ENCODE peak calls at places on chromosomes 6 and 20, in eight cellular contexts. M, S, Y, B, D, R, L and I are unnamed samples.
A peak's percentile ranks its signal among the peaks of the same experiment; 100 is the strongest.

GRCh38 chr6:168851460-168852103 is 402.1 kb downstream of the THBS2 start:
- DNase-seq in B (no peak), M (no peak), S (no peak), Y (no peak), D (no peak), L (no peak), R (no peak), I (no peak)

GRCh38 chr6:44257007-44257752 is at the start of gene SLC35B2:
- DNase-seq in L (peak; percentile 87), M (peak; percentile 68), D (peak; percentile 55), S (peak; percentile 72), B (peak; percentile 84), Y (peak; percentile 54), R (peak; percentile 70), I (peak; percentile 84)

GRCh38 chr20:3862333-3862732 is 15.7 kb downstream of the MAVS start:
- DNase-seq in S (no peak), R (no peak), B (no peak), M (no peak), L (no peak), D (no peak), Y (no peak), I (no peak)

GRCh38 chr6:30862156-30862875 is 22.0 kb upstream of the DDR1 start:
- DNase-seq in B (no peak), D (no peak), M (no peak), L (no peak), R (no peak), Y (no peak), S (no peak), I (no peak)

GRCh38 chr6:118750143-118750542 is 98.8 kb upstream of the CEP85L start:
- DNase-seq in M (no peak), L (no peak), B (no peak), R (no peak), D (no peak), S (no peak), Y (no peak), I (no peak)

GRCh38 chr6:41892921-41893564 is 2.1 kb downstream of the USP49 start:
- DNase-seq in Y (no peak), R (no peak), L (no peak), D (no peak), S (no peak), B (no peak), M (no peak), I (no peak)

GRCh38 chr6:166957087-166957804 is 896 bp upstream of the RNASET2 start:
- DNase-seq in S (peak; percentile 30), Y (peak; percentile 26), L (peak; percentile 63), R (peak; percentile 79), M (peak; percentile 61), B (peak; percentile 46), D (no peak), I (peak; percentile 84)

GRCh38 chr6:105077592-105078463 is 102.0 kb downstream of the POPDC3 start:
- DNase-seq in D (peak; percentile 51), Y (no peak), M (no peak), L (no peak), S (no peak), R (no peak), B (no peak), I (no peak)

GRCh38 chr6:9540126-9540525 is 874.7 kb downstream of the TFAP2A start:
- DNase-seq in B (no peak), S (no peak), Y (no peak), M (no peak), R (no peak), D (no peak), L (no peak), I (no peak)

GRCh38 chr6:119749341-119749740 is 399.8 kb upstream of the MAN1A1 start:
- DNase-seq in R (no peak), D (no peak), M (no peak), L (no peak), Y (no peak), S (no peak), B (no peak), I (no peak)

GRCh38 chr6:14310955-14311354 is 193.4 kb downstream of the CD83 start:
- DNase-seq in B (no peak), R (no peak), L (no peak), S (no peak), Y (no peak), M (no peak), D (no peak), I (no peak)

GRCh38 chr20:6767536-6768227 is at the start of gene BMP2:
- DNase-seq in M (peak; percentile 70), R (peak; percentile 72), B (peak; percentile 37), S (peak; percentile 19), D (peak; percentile 48), L (peak; percentile 20), Y (peak; percentile 20), I (peak; percentile 62)

GRCh38 chr20:45049904-45050471 is 50.9 kb downstream of the KCNS1 start:
- DNase-seq in B (no peak), Y (no peak), L (no peak), D (no peak), R (no peak), S (no peak), M (no peak), I (no peak)

GRCh38 chr20:37464611-37465010 is 56.4 kb upstream of the NNAT start:
- DNase-seq in D (no peak), B (no peak), S (no peak), L (no peak), R (no peak), M (no peak), Y (no peak), I (no peak)

DNA sequence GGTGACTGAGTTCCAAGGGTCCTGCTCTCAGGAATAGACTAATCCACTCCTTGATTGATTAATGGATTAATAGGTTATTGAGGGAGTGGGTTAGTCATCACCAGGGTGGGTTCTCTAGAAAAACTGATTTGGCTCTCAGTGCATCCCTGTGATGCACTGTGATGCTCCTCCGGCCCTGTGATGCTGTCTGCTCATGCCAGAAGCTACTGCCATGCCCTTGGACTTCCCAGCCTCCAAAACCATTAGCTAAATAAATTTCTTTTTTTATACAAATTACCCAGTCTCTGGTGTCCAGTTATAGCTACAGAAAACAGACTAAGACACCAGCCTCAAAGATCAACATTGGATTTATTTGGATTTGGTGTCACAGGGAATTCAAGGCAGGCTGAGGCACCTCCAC is 40.4 kb upstream of the CST7 start:
- DNase-seq in D (no peak), L (no peak), B (no peak), Y (no peak), R (no peak), S (no peak), M (no peak), I (no peak)
- H3K4me3 ChIP-seq in D (no peak overlapping the region), L (no peak overlapping the region), B (no peak overlapping the region), Y (no peak overlapping the region), R (no peak overlapping the region), S (no peak overlapping the region), M (no peak overlapping the region), I (no peak overlapping the region)

GRCh38 chr20:35954907-35955251 is 577 bp upstream of the SCAND1 start:
- DNase-seq in Y (no peak), M (no peak), S (no peak), L (no peak), R (no peak), B (no peak), D (no peak), I (no peak)
- TF ChIP-seq POLR2A in Y (no peak), M (no peak), S (no peak), L (no peak), R (no peak), B (no peak), D (no peak), I (no peak)

GRCh38 chr6:122609881-122610689 is at the start of gene PKIB:
- DNase-seq in Y (peak; percentile 39), M (peak; percentile 90), B (peak; percentile 77), R (peak; percentile 86), S (peak; percentile 83), L (peak; percentile 19), D (peak; percentile 60), I (peak; percentile 74)
- H3K4me3 ChIP-seq in Y (peak within 1 kb of the TSS; percentile 86), M (peak within 1 kb of the TSS; percentile 61), B (peak within 1 kb of the TSS; percentile 64), R (peak within 1 kb of the TSS; percentile 43), S (peak within 1 kb of the TSS; percentile 33), L (peak within 1 kb of the TSS; percentile 39), D (peak within 1 kb of the TSS; percentile 59), I (peak within 1 kb of the TSS; percentile 24)

DNA sequence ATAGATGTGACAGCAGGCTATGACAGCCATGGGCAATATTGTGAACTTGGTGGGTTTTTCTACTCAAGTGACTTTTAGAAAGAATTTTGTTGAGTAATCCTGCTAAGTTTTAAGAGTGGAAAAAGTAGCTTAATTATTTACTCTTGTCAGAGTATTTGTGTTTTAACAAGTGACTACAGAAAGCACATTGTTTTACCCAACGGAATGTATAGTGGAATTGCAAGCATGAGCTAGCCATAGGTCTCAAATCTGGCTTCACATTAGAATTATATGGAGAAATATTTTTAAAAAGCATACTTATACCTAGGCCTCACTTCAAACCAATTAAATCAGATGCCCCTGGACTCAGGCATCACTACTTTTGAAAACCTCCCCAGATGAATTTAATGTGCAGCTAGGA is 35.5 kb upstream of the GOPC start:
- DNase-seq in R (no peak), S (no peak), Y (no peak), B (no peak), D (no peak), M (no peak), L (no peak), I (no peak)
- TF ChIP-seq POLR2A in R (no peak), S (no peak), Y (no peak), B (no peak), D (no peak), M (no peak), L (no peak), I (no peak)

GRCh38 chr6:158686311-158686710 is 36.5 kb downstream of the SYTL3 start:
- DNase-seq in S (no peak), M (no peak), Y (no peak), L (no peak), R (no peak), B (no peak), D (no peak), I (no peak)

GRCh38 chr6:158684745-158685355 is 35.0 kb downstream of the SYTL3 start:
- DNase-seq in R (no peak), Y (no peak), L (no peak), S (peak; percentile 56), D (no peak), M (no peak), B (no peak), I (peak; percentile 10)

GRCh38 chr6:158687507-158687906 is 37.7 kb downstream of the SYTL3 start:
- DNase-seq in M (no peak), S (no peak), B (no peak), L (no peak), Y (no peak), D (no peak), R (no peak), I (no peak)

GRCh38 chr6:158686791-158687381 is 37.0 kb downstream of the SYTL3 start:
- DNase-seq in L (no peak), S (no peak), Y (no peak), M (no peak), R (peak; percentile 13), B (no peak), D (no peak), I (no peak)

GRCh38 chr6:158688860-158689259 is 39.0 kb downstream of the SYTL3 start:
- DNase-seq in Y (no peak), L (no peak), M (no peak), B (no peak), R (no peak), D (no peak), S (no peak), I (no peak)
- H3K4me3 ChIP-seq in Y (no peak overlapping the region), L (no peak overlapping the region), M (no peak overlapping the region), B (no peak overlapping the region), R (no peak overlapping the region), D (no peak overlapping the region), S (no peak overlapping the region), I (no peak overlapping the region)